ENCODE peak calls at places on chromosomes 16 and 17, in nine cellular contexts. N is stomach, C is esophagus muscularis mucosa, S is transverse colon, P is sigmoid colon, X is ovary, V is A549, Z is tibial nerve, B is HepG2. Q is an unnamed sample.

GRCh38 chr16:49048557-49048956 is 233.1 kb downstream of the CBLN1 start:
- DNase-seq in N (no peak), S (no peak), X (no peak), P (no peak), V (no peak), Z (no peak), B (peak; percentile 13), C (peak; percentile 89), Q (no peak)

GRCh38 chr16:6946802-6947201 is 385.8 kb upstream of the RBFOX1 start:
- DNase-seq in Z (no peak), B (no peak), V (no peak), X (no peak), P (no peak), S (no peak), N (no peak), C (no peak), Q (no peak)

GRCh38 chr16:51542856-51543510 is 391.9 kb upstream of the SALL1 start:
- DNase-seq in X (no peak), S (no peak), B (no peak), P (no peak), Z (no peak), C (peak; percentile 70), N (no peak), V (no peak), Q (no peak)

GRCh38 chr16:87952751-87953150 is 1.5 kb downstream of the BANP start:
- DNase-seq in C (no peak), X (no peak), Z (no peak), B (no peak), S (no peak), N (no peak), V (no peak), P (no peak), Q (no peak)

GRCh38 chr17:20302191-20302917 is 165.0 kb downstream of the LGALS9B start:
- DNase-seq in X (peak; percentile 62), V (no peak), B (no peak), C (no peak), S (no peak), Z (no peak), N (no peak), P (no peak), Q (no peak)

GRCh38 chr16:52825882-52826281 is 226.8 kb downstream of the CHD9NB start:
- DNase-seq in V (no peak), X (no peak), S (no peak), N (no peak), Z (no peak), P (no peak), B (no peak), C (no peak), Q (no peak)

GRCh38 chr16:75019007-75019406 is 20.2 kb downstream of the ZNRF1 start:
- DNase-seq in S (no peak), C (no peak), X (no peak), B (no peak), P (no peak), N (no peak), Z (no peak), V (peak; percentile 54), Q (no peak)

GRCh38 chr17:56979091-56979480 is 1.2 kb downstream of the SCPEP1 start:
- DNase-seq in B (no peak), V (no peak), P (no peak), C (no peak), X (no peak), N (no peak), Z (no peak), S (no peak), Q (no peak)

GRCh38 chr16:2339521-2340484 is 725 bp downstream of the ABCA3 start:
- DNase-seq in B (peak; percentile 15), N (peak; percentile 58), V (peak; percentile 58), S (peak; percentile 60), X (peak; percentile 66), P (peak; percentile 83), C (no peak), Z (no peak), Q (no peak)

GRCh38 chr16:81026429-81026828 is 9.2 kb upstream of the ATMIN start:
- DNase-seq in P (no peak), N (no peak), B (no peak), S (no peak), X (no peak), C (no peak), Z (no peak), V (no peak), Q (no peak)

GRCh38 chr17:45177563-45177962 is 15.9 kb downstream of the HEXIM2 start:
- DNase-seq in V (no peak), P (no peak), S (no peak), Z (no peak), N (no peak), X (no peak), B (no peak), C (no peak), Q (no peak)

GRCh38 chr16:57512296-57513001 is 23.9 kb downstream of the CCDC102A start:
- DNase-seq in B (no peak), X (no peak), V (no peak), S (no peak), N (no peak), C (no peak), P (peak; percentile 60), Z (no peak), Q (no peak)

GRCh38 chr17:17843096-17843495 is 6.3 kb upstream of the SREBF1 start:
- DNase-seq in V (no peak), N (no peak), Z (no peak), P (no peak), S (no peak), C (no peak), X (no peak), B (no peak), Q (no peak)

GRCh38 chr17:17840751-17841591 is 4.2 kb upstream of the SREBF1 start:
- DNase-seq in V (no peak), X (no peak), N (no peak), B (peak; percentile 35), C (no peak), P (no peak), Z (no peak), S (no peak), Q (no peak)

GRCh38 chr17:17844079-17844478 is 7.3 kb upstream of the SREBF1 start:
- DNase-seq in V (no peak), C (no peak), B (no peak), Z (no peak), X (no peak), S (no peak), N (no peak), P (no peak), Q (no peak)

GRCh38 chr17:17841620-17842025 is 4.8 kb upstream of the SREBF1 start:
- DNase-seq in S (no peak), C (no peak), X (peak; percentile 34), N (peak; percentile 57), V (no peak), B (peak; percentile 22), P (no peak), Z (no peak), Q (no peak)

GRCh38 chr17:17842111-17842876 is 5.5 kb upstream of the SREBF1 start:
- DNase-seq in X (peak; percentile 43), P (no peak), V (no peak), B (no peak), S (no peak), N (no peak), C (no peak), Z (no peak), Q (no peak)
- TF ChIP-seq EP300 in X (no peak), P (no peak), V (no peak), B (no peak), S (no peak), N (no peak), C (no peak), Z (no peak), Q (no peak)

GRCh38 chr16:22635345-22635744 is 124.7 kb downstream of the NPIPB5 start:
- DNase-seq in S (no peak), C (no peak), P (no peak), V (no peak), B (no peak), N (no peak), X (no peak), Z (no peak), Q (no peak)

GRCh38 chr16:22633794-22634193 is 123.1 kb downstream of the NPIPB5 start:
- DNase-seq in X (no peak), C (no peak), P (no peak), Z (no peak), N (no peak), B (no peak), V (no peak), S (no peak), Q (no peak)

GRCh38 chr16:22633280-22633679 is 122.6 kb downstream of the NPIPB5 start:
- DNase-seq in Z (no peak), X (no peak), V (no peak), B (no peak), P (no peak), C (no peak), S (no peak), N (no peak), Q (no peak)

GRCh38 chr16:22635801-22636200 is 125.1 kb downstream of the NPIPB5 start:
- DNase-seq in V (no peak), Z (no peak), S (no peak), P (no peak), N (no peak), C (no peak), X (no peak), B (no peak), Q (no peak)

DNA sequence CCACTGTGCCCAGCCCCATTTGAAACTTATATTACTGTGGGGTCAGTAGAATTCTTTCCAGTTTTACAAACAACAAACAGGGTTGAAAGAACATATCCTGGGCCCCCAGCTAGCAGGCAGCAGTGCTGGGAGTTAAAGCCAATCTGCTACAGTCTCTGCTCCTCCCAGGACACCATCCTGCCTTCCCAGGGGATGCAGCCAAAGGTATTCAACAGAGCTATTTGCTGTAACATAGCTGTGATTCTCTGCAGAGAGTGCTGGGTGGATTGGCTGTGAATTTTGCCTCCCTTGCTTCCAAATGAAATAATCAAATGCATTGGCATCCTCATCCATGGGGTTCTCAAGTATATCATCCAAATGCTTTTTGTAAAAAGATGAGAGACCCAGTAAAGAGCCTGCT is 124.2 kb downstream of the NPIPB5 start:
- DNase-seq in N (no peak), C (no peak), Z (no peak), P (no peak), X (no peak), V (no peak), B (no peak), S (no peak), Q (no peak)
- H3K27ac ChIP-seq in N (no peak overlapping the region), C (no peak overlapping the region), Z (no peak overlapping the region), P (no peak overlapping the region), X (no peak overlapping the region), V (no peak overlapping the region), B (no peak overlapping the region), S (no peak overlapping the region), Q (no peak overlapping the region)

DNA sequence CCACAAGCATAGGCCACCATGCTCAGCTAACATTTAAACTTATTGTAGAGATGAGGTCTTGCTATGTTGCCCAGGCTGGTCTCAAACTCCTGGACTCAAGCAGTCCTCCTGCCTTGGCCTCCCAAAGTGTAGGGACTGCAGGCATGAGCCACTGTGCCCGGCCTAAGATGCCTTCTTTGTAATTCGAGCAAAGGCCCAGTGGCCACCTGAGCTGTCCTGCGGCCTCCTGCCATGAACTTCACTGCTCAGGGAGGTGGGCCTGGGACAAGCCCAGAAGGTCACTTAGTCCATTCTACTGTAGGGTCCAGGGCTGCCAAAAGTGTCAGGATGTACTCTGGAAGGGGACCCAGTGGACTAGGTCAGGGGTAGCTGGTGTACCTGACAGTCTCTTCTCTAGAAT is 30.5 kb downstream of the DHX38 start:
- DNase-seq in B (no peak), V (no peak), S (no peak), X (no peak), C (no peak), P (no peak), Z (no peak), N (no peak), Q (no peak)
- TF ChIP-seq EP300 in B (no peak), V (no peak), S (no peak), X (no peak), C (no peak), P (no peak), Z (no peak), N (no peak), Q (no peak)

GRCh38 chr17:77499699-77500435 is 359.1 kb downstream of the SEC14L1 start:
- DNase-seq in V (no peak), Z (no peak), B (no peak), P (peak; percentile 56), S (peak; percentile 3), N (no peak), X (no peak), C (no peak), Q (peak; percentile 56)
- H3K27ac ChIP-seq in V (no peak overlapping the region), Z (no peak overlapping the region), B (no peak overlapping the region), P (no peak overlapping the region), S (no peak overlapping the region), N (no peak overlapping the region), X (no peak overlapping the region), C (no peak overlapping the region), Q (no peak overlapping the region)